ENCODE peak calls at places on chromosomes 12 and 14, in six cellular contexts. F is IMR-90, R is trophoblast cell, N is mesendoderm, A is neuronal stem cell, Z is H1. H is an unnamed sample.

GRCh38 chr14:59424707-59425106 is 40.5 kb downstream of the GPR135 start:
- DNase-seq in Z (no peak), F (no peak), A (no peak), R (no peak), N (no peak), H (no peak)

GRCh38 chr12:19434538-19434937 is 4.8 kb upstream of the AEBP2 start:
- DNase-seq in N (no peak), A (no peak), F (no peak), Z (no peak), R (no peak), H (no peak)

GRCh38 chr12:96041181-96041580 is 5.8 kb upstream of the LTA4H start:
- DNase-seq in R (no peak), N (no peak), A (no peak), Z (no peak), F (no peak), H (no peak)

GRCh38 chr12:27296674-27297073 is 36.0 kb upstream of the BMAL2 start:
- DNase-seq in A (no peak), N (no peak), Z (no peak), F (no peak), R (no peak), H (no peak)

GRCh38 chr12:64039285-64039871 is 182.7 kb downstream of the KICS2 start:
- DNase-seq in A (peak; percentile 3), F (peak; percentile 74), Z (no peak), R (no peak), N (no peak), H (no peak)

GRCh38 chr14:65718629-65719028 is 306.1 kb downstream of the FUT8 start:
- DNase-seq in F (no peak), N (no peak), Z (no peak), A (no peak), R (no peak), H (no peak)

GRCh38 chr14:72495668-72496067 is 398.2 kb downstream of the DPF3 start:
- DNase-seq in R (no peak), F (peak; percentile 34), A (no peak), N (no peak), Z (no peak), H (no peak)

GRCh38 chr12:66514581-66514980 is 164.3 kb downstream of the GRIP1 start:
- DNase-seq in R (no peak), F (no peak), A (no peak), Z (no peak), N (no peak), H (no peak)

GRCh38 chr12:50986961-50987737 is 34.8 kb downstream of the HIGD1C start:
- DNase-seq in Z (no peak), N (peak; percentile 78), A (peak; percentile 9), R (peak; percentile 46), F (peak; percentile 72), H (peak; percentile 71)

GRCh38 chr14:90605430-90605829 is 208.6 kb downstream of the CALM1 start:
- DNase-seq in F (no peak), A (no peak), N (peak; percentile 69), R (no peak), Z (no peak), H (no peak)

GRCh38 chr14:34364201-34364600 is 97.8 kb downstream of the SPTSSA start:
- DNase-seq in R (no peak), Z (no peak), F (no peak), N (no peak), A (no peak), H (no peak)

GRCh38 chr12:102474438-102475064 is 5.8 kb downstream of the IGF1 start:
- DNase-seq in R (no peak), F (peak; percentile 62), A (no peak), N (peak; percentile 38), Z (no peak), H (no peak)

GRCh38 chr12:3137268-3137761 is 60.1 kb downstream of the TSPAN9 start:
- DNase-seq in A (no peak), Z (no peak), N (peak; percentile 72), R (no peak), F (peak; percentile 51), H (peak; percentile 79)

GRCh38 chr12:131867891-131868675 is 26.3 kb upstream of the ULK1 start:
- DNase-seq in N (no peak), A (no peak), F (no peak), R (no peak), Z (no peak), H (no peak)

GRCh38 chr14:100747021-100747586 is 20.4 kb downstream of the DLK1 start:
- DNase-seq in Z (no peak), N (no peak), R (peak; percentile 77), A (no peak), F (peak; percentile 92), H (peak; percentile 8)

GRCh38 chr12:42660968-42661937 is 71.7 kb upstream of the PRICKLE1 start:
- DNase-seq in Z (no peak), A (no peak), N (no peak), F (no peak), R (no peak), H (no peak)

GRCh38 chr12:105214670-105215375 is 21.2 kb downstream of the APPL2 start:
- DNase-seq in Z (no peak), N (peak; percentile 57), F (no peak), A (no peak), R (peak; percentile 85), H (no peak)

GRCh38 chr14:28751467-28752058 is 15.0 kb upstream of the FOXG1 start:
- DNase-seq in A (no peak), R (peak; percentile 44), F (peak; percentile 49), Z (no peak), N (peak; percentile 83), H (peak; percentile 72)

GRCh38 chr12:94643585-94643984 is 6.8 kb downstream of the TMCC3 start:
- DNase-seq in F (no peak), Z (no peak), N (no peak), A (no peak), R (no peak), H (no peak)

GRCh38 chr12:4293942-4294505 is 20.5 kb downstream of the CCND2 start:
- DNase-seq in A (no peak), N (no peak), F (no peak), Z (no peak), R (no peak), H (no peak)

GRCh38 chr12:104790296-104791125 is 167.6 kb downstream of the SLC41A2 start:
- DNase-seq in Z (no peak), A (peak; percentile 21), R (peak; percentile 10), N (peak; percentile 60), F (peak; percentile 3), H (peak; percentile 79)

GRCh38 chr14:24425704-24426103 is 3.8 kb downstream of the CBLN3 start:
- DNase-seq in F (peak; percentile 83), N (no peak), Z (no peak), A (no peak), R (peak; percentile 24), H (no peak)

GRCh38 chr14:95444132-95445129 is 72.0 kb downstream of the SYNE3 start:
- DNase-seq in N (no peak), A (no peak), Z (no peak), R (no peak), F (no peak), H (no peak)

GRCh38 chr12:59708059-59708458 is 112.2 kb downstream of the SLC16A7 start:
- DNase-seq in R (no peak), Z (no peak), A (no peak), N (peak; percentile 52), F (peak; percentile 77), H (no peak)

GRCh38 chr14:105376521-105377440 is 21.6 kb upstream of the TEX22 start:
- DNase-seq in N (peak; percentile 19), F (no peak), R (no peak), A (no peak), Z (no peak), H (peak; percentile 61)

GRCh38 chr14:58814476-58814875 is 176.7 kb downstream of the DACT1 start:
- DNase-seq in Z (no peak), A (no peak), N (no peak), F (no peak), R (no peak), H (no peak)

GRCh38 chr12:116358850-116359761 is 81.6 kb upstream of the MED13L start:
- DNase-seq in N (peak; percentile 89), F (peak; percentile 94), R (peak; percentile 86), A (peak; percentile 79), Z (no peak), H (peak; percentile 91)

GRCh38 chr14:94598816-94599655 is 13.2 kb upstream of the SERPINA3 start:
- DNase-seq in N (peak; percentile 76), Z (no peak), R (peak; percentile 48), A (no peak), F (peak; percentile 97), H (peak; percentile 38)

GRCh38 chr12:119157528-119157927 is 21.2 kb upstream of the HSPB8 start:
- DNase-seq in N (no peak), Z (no peak), A (no peak), F (no peak), R (no peak), H (no peak)

GRCh38 chr12:16606201-16606849 is 363 bp upstream of the LMO3 start:
- DNase-seq in R (no peak), A (no peak), F (peak; percentile 27), N (peak; percentile 81), Z (no peak), H (peak; percentile 78)

GRCh38 chr14:68510951-68511726 is 281.7 kb downstream of the ZFP36L1 start:
- DNase-seq in R (no peak), Z (no peak), N (no peak), A (no peak), F (no peak), H (no peak)
- H2BK120ac ChIP-seq in R (peak overlapping the region; percentile 56), Z (no peak overlapping the region), N (no peak overlapping the region), A (no peak overlapping the region), F (peak overlapping the region; percentile 87), H (no peak overlapping the region)

GRCh38 chr12:49664167-49664566 is 40.8 kb downstream of the PRPF40B start:
- DNase-seq in Z (no peak), F (no peak), N (no peak), A (no peak), R (no peak), H (no peak)
- H3K4me1 ChIP-seq in Z (peaks cover 3% of the 10 kb centered on the region), F (peaks cover 25% of the 10 kb centered on the region), N (peaks cover 15% of the 10 kb centered on the region), A (peaks cover 14% of the 10 kb centered on the region), R (peaks cover 24% of the 10 kb centered on the region), H (peaks cover 6% of the 10 kb centered on the region)

DNA sequence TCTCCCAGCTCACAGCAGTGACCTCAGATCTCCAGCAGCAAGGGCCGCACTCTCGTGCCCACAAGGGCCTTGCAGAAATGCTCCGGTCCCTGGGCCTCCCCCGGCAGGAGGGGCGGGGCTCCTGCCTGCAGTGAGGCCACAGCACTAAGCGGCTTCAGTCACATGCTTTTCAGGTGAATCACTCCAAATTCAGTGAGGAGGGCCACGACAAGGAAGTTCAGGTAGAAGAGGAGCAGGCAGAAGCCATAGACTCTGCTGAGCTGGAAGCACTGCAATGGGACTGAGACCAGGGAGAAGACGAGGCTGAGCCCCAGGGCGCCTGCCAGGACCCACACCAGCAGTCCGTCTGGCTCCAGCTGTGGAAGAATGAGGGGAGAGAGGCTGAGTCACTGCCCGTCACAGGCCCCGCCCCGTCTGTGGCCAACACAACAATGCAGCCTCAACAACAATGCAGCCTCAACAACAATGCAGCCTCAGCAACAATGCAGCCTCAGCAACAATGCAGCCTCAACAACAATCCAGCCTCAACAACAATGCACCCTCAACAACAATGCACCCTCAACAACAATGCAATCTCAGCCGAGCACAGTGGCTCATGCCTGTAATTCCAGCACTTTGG is 35.2 kb downstream of the SLC8B1 start:
- DNase-seq in Z (peak; percentile 49), A (no peak), N (peak; percentile 96), R (peak; percentile 77), F (peak; percentile 73), H (peak; percentile 90)
- H2BK120ac ChIP-seq in Z (no peak overlapping the region), A (no peak overlapping the region), N (no peak overlapping the region), R (peak overlapping the region; percentile 91), F (peak overlapping the region; percentile 6), H (no peak overlapping the region)

DNA sequence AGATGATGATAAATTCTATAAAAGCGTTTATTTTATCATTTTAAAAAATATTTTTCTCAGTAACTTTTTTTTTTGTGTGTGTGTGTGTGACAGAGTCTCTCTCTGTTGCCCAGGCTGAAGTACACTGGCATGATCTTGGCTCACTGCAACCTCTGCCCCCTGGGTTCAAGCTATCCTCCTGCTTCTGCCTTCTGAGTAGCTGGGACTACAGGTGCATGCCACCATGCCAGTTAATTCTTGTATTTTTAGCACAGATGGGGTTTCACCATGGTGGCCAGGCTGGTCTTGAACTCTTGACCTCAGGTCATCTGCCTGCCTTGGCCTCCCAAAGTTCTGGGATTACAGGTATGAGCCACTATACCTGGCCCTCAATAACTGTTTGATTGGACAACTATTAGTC is 37.2 kb downstream of the PKP2 start:
- DNase-seq in F (no peak), N (no peak), Z (no peak), R (no peak), A (no peak), H (no peak)
- H3K4me1 ChIP-seq in F (no peaks in the 10 kb centered on the region), N (no peaks in the 10 kb centered on the region), Z (no peaks in the 10 kb centered on the region), R (peaks cover 4% of the 10 kb centered on the region), A (no peaks in the 10 kb centered on the region), H (no peaks in the 10 kb centered on the region)

H was measured in H9.